ENCODE peak calls at places on chromosomes 13 and 19, in nine cellular contexts. E, Q, J, T, D, P, U, B and L are unnamed samples.

GRCh38 chr19:33499248-33499647 is 22.3 kb downstream of the PEPD start:
- DNase-seq in E (no peak), U (no peak), P (no peak), T (no peak), D (no peak), Q (no peak), B (no peak), J (no peak), L (no peak)

GRCh38 chr19:8355631-8356402 is 8.1 kb upstream of the ANGPTL4 start:
- DNase-seq in B (peak; percentile 83), J (peak; percentile 94), T (no peak), Q (peak; percentile 83), P (no peak), D (peak; percentile 97), U (peak; percentile 98), E (peak; percentile 90), L (peak; percentile 71)

GRCh38 chr13:113970810-113971470 is 2.9 kb downstream of the C13orf46 start:
- DNase-seq in P (peak; percentile 30), D (peak; percentile 70), T (no peak), E (no peak), J (no peak), U (peak; percentile 85), Q (no peak), B (no peak), L (no peak)

GRCh38 chr19:46221981-46222610 is 7.4 kb upstream of the IGFL1 start:
- DNase-seq in P (no peak), E (no peak), U (peak; percentile 33), B (no peak), Q (peak; percentile 37), T (peak; percentile 7), J (peak; percentile 25), D (peak; percentile 76), L (no peak)

GRCh38 chr13:100387416-100387815 is 201.2 kb downstream of the GGACT start:
- DNase-seq in B (no peak), U (no peak), P (no peak), Q (no peak), J (no peak), E (no peak), D (no peak), T (no peak), L (no peak)

GRCh38 chr19:8585894-8586750 is 8.9 kb upstream of the MYO1F start:
- DNase-seq in P (no peak), D (peak; percentile 52), T (no peak), E (no peak), Q (peak; percentile 91), B (no peak), U (peak; percentile 52), J (no peak), L (peak; percentile 11)

GRCh38 chr19:41682437-41682836 is 5.6 kb downstream of the CEACAM7 start:
- DNase-seq in P (no peak), E (no peak), J (no peak), D (no peak), T (no peak), B (no peak), Q (no peak), U (no peak), L (no peak)

GRCh38 chr13:30165791-30166190 is 141.6 kb downstream of the KATNAL1 start:
- DNase-seq in T (peak; percentile 86), D (peak; percentile 39), Q (no peak), U (peak; percentile 41), J (no peak), P (no peak), B (no peak), E (no peak), L (no peak)

GRCh38 chr19:56477429-56478338 is 539 bp upstream of the ZNF667 start:
- DNase-seq in D (peak; percentile 95), U (peak; percentile 90), Q (no peak), T (peak; percentile 87), B (no peak), E (peak; percentile 54), J (peak; percentile 83), P (no peak), L (no peak)

GRCh38 chr19:14517840-14518505 is at the start of gene DNAJB1:
- DNase-seq in U (peak; percentile 79), J (peak; percentile 89), D (peak; percentile 83), Q (peak; percentile 72), T (peak; percentile 85), B (peak; percentile 69), E (no peak), P (peak; percentile 61), L (peak; percentile 62)

GRCh38 chr19:12647490-12648071 is 19.0 kb downstream of the MAN2B1 start:
- DNase-seq in D (peak; percentile 40), E (no peak), U (peak; percentile 51), T (no peak), J (no peak), B (no peak), P (no peak), Q (peak; percentile 23), L (no peak)

GRCh38 chr13:114100446-114101320 is 31.7 kb downstream of the RASA3 start:
- DNase-seq in Q (no peak), E (no peak), D (no peak), U (no peak), P (no peak), B (no peak), J (no peak), T (no peak), L (no peak)

GRCh38 chr19:11577451-11578341 is at the start of gene ACP5:
- DNase-seq in B (no peak), J (no peak), P (no peak), Q (no peak), T (no peak), D (no peak), E (no peak), U (no peak), L (no peak)

GRCh38 chr19:39416152-39416551 is 3.7 kb downstream of the PLEKHG2 start:
- DNase-seq in E (no peak), T (no peak), U (no peak), B (no peak), D (no peak), P (no peak), Q (no peak), J (no peak), L (no peak)

GRCh38 chr13:101627556-101627943 is 175.1 kb downstream of the ITGBL1 start:
- DNase-seq in E (no peak), T (peak; percentile 5), P (no peak), Q (no peak), D (no peak), U (no peak), B (no peak), J (no peak), L (no peak)

GRCh38 chr13:78430166-78430791 is 173.1 kb downstream of the POU4F1 start:
- DNase-seq in B (no peak), P (no peak), D (no peak), Q (no peak), T (no peak), U (no peak), E (no peak), J (no peak), L (no peak)

GRCh38 chr19:49809155-49809986 is 3.7 kb downstream of the FUZ start:
- DNase-seq in P (no peak), U (peak; percentile 70), T (peak; percentile 36), E (no peak), D (no peak), B (no peak), Q (no peak), J (no peak), L (no peak)

GRCh38 chr13:80654638-80655249 is 313.8 kb upstream of the SPRY2 start:
- DNase-seq in U (no peak), Q (no peak), B (no peak), P (no peak), E (no peak), D (no peak), T (no peak), J (no peak), L (no peak)

GRCh38 chr13:31427151-31427867 is 227.5 kb downstream of the B3GLCT start:
- DNase-seq in U (no peak), D (no peak), P (no peak), B (no peak), J (no peak), Q (no peak), E (no peak), T (no peak), L (no peak)

GRCh38 chr19:4061178-4061682 is 5.5 kb downstream of the ZBTB7A start:
- DNase-seq in P (no peak), T (no peak), E (no peak), U (no peak), D (peak; percentile 37), Q (no peak), J (no peak), B (peak; percentile 60), L (no peak)

GRCh38 chr13:59915252-59915651 is 248.5 kb downstream of the DIAPH3 start:
- DNase-seq in B (no peak), D (no peak), E (no peak), P (no peak), T (no peak), Q (no peak), J (no peak), U (no peak), L (no peak)

GRCh38 chr19:11092181-11092538 is 2.9 kb downstream of the LDLR start:
- DNase-seq in P (no peak), U (peak; percentile 75), Q (peak; percentile 69), E (no peak), T (peak; percentile 59), J (no peak), D (peak; percentile 68), B (peak; percentile 66), L (peak; percentile 32)

GRCh38 chr13:19993024-19993423 is 34.5 kb downstream of the ZMYM2 start:
- DNase-seq in J (no peak), U (no peak), T (no peak), P (no peak), E (no peak), B (no peak), Q (no peak), D (no peak), L (no peak)

GRCh38 chr13:76677047-76677446 is 209.2 kb downstream of the KCTD12 start:
- DNase-seq in B (no peak), U (peak; percentile 95), D (peak; percentile 85), Q (no peak), P (no peak), E (no peak), J (no peak), T (peak; percentile 24), L (no peak)

GRCh38 chr19:58052256-58052655 is 6.8 kb upstream of the ZNF135 start:
- DNase-seq in U (no peak), B (no peak), P (no peak), J (no peak), D (no peak), Q (no peak), T (no peak), E (no peak), L (no peak)

GRCh38 chr13:50531917-50532899 is 311.3 kb downstream of the DLEU7 start:
- DNase-seq in U (peak; percentile 69), D (peak; percentile 67), B (peak; percentile 5), Q (peak; percentile 42), T (peak; percentile 54), E (no peak), J (no peak), P (no peak), L (peak; percentile 49)

GRCh38 chr13:21218351-21219043 is 42.0 kb downstream of the MRPL57 start:
- DNase-seq in E (peak; percentile 26), U (no peak), P (no peak), B (peak; percentile 98), Q (peak; percentile 89), T (no peak), J (no peak), D (no peak), L (peak; percentile 95)

GRCh38 chr19:15587663-15588062 is 27.4 kb upstream of the CYP4F8 start:
- DNase-seq in E (no peak), J (no peak), D (no peak), Q (peak; percentile 97), T (peak; percentile 26), U (no peak), P (no peak), B (peak; percentile 99), L (peak; percentile 87)

GRCh38 chr19:18763674-18764590 is 27.2 kb downstream of the COMP start:
- DNase-seq in D (peak; percentile 41), B (peak; percentile 62), T (no peak), Q (no peak), E (peak; percentile 61), P (no peak), J (peak; percentile 80), U (no peak), L (no peak)

GRCh38 chr13:114107686-114108081 is 24.7 kb downstream of the RASA3 start:
- DNase-seq in J (no peak), D (peak; percentile 80), U (peak; percentile 82), P (no peak), B (no peak), Q (no peak), T (no peak), E (no peak), L (no peak)

GRCh38 chr19:10379880-10380310 is 477 bp downstream of the TYK2 start:
- DNase-seq in T (no peak), E (no peak), D (no peak), J (no peak), U (no peak), B (peak; percentile 49), P (no peak), Q (no peak), L (no peak)